ENCODE peak calls at places on chromosomes 13 and 19, in nine cellular contexts. One of them, this sample, is unnamed.
A peak's percentile ranks its signal among the peaks of the same experiment; 100 is the strongest.

GRCh38 chr19:51946602-51947001 is 19.3 kb downstream of the ZNF613 start:
- DNase-seq in heart left ventricle: no peak
- DNase-seq in right lobe of liver: no peak
- DNase-seq in ovary: no peak
- DNase-seq in adrenal gland: no peak
- DNase-seq in body of pancreas: no peak
- DNase-seq in sigmoid colon: no peak
- DNase-seq in GM12878: no peak
- DNase-seq in HCT116: no peak
- DNase-seq in this sample: no peak

GRCh38 chr13:28584873-28585317 is 74.0 kb upstream of the POMP start:
- DNase-seq in adrenal gland: no peak
- DNase-seq in ovary: no peak
- DNase-seq in GM12878: no peak
- DNase-seq in HCT116: no peak
- DNase-seq in body of pancreas: no peak
- DNase-seq in heart left ventricle: no peak
- DNase-seq in right lobe of liver: no peak
- DNase-seq in sigmoid colon: no peak
- DNase-seq in this sample: no peak

GRCh38 chr19:16457954-16458331 is 13.8 kb downstream of the EPS15L1 start:
- DNase-seq in heart left ventricle: no peak
- DNase-seq in HCT116: no peak
- DNase-seq in GM12878: no peak
- DNase-seq in right lobe of liver: no peak
- DNase-seq in body of pancreas: no peak
- DNase-seq in ovary: no peak
- DNase-seq in adrenal gland: no peak
- DNase-seq in sigmoid colon: no peak
- DNase-seq in this sample: no peak

GRCh38 chr13:40564342-40564997 is 102.0 kb downstream of the FOXO1 start:
- DNase-seq in body of pancreas: no peak
- DNase-seq in GM12878: peak; percentile 24
- DNase-seq in ovary: no peak
- DNase-seq in sigmoid colon: no peak
- DNase-seq in heart left ventricle: no peak
- DNase-seq in HCT116: no peak
- DNase-seq in right lobe of liver: no peak
- DNase-seq in adrenal gland: no peak
- DNase-seq in this sample: no peak

GRCh38 chr19:38642176-38642575 is 5.3 kb upstream of the ACTN4 start:
- DNase-seq in body of pancreas: no peak
- DNase-seq in HCT116: no peak
- DNase-seq in ovary: no peak
- DNase-seq in right lobe of liver: no peak
- DNase-seq in adrenal gland: no peak
- DNase-seq in heart left ventricle: no peak
- DNase-seq in GM12878: no peak
- DNase-seq in sigmoid colon: no peak
- DNase-seq in this sample: no peak

GRCh38 chr13:29065142-29065541 is 245.0 kb downstream of the MTUS2 start:
- DNase-seq in heart left ventricle: no peak
- DNase-seq in HCT116: no peak
- DNase-seq in sigmoid colon: no peak
- DNase-seq in adrenal gland: no peak
- DNase-seq in GM12878: peak; percentile 27
- DNase-seq in ovary: no peak
- DNase-seq in body of pancreas: no peak
- DNase-seq in right lobe of liver: no peak
- DNase-seq in this sample: no peak

GRCh38 chr13:98335721-98336120 is 158.7 kb upstream of the RNF113B start:
- DNase-seq in sigmoid colon: no peak
- DNase-seq in right lobe of liver: no peak
- DNase-seq in GM12878: no peak
- DNase-seq in HCT116: no peak
- DNase-seq in body of pancreas: no peak
- DNase-seq in heart left ventricle: no peak
- DNase-seq in ovary: no peak
- DNase-seq in adrenal gland: no peak
- DNase-seq in this sample: no peak

GRCh38 chr13:97249797-97250495 is 27.8 kb downstream of the MBNL2 start:
- DNase-seq in sigmoid colon: no peak
- DNase-seq in GM12878: no peak
- DNase-seq in body of pancreas: no peak
- DNase-seq in adrenal gland: no peak
- DNase-seq in HCT116: no peak
- DNase-seq in right lobe of liver: no peak
- DNase-seq in heart left ventricle: no peak
- DNase-seq in ovary: no peak
- DNase-seq in this sample: no peak

GRCh38 chr19:17468302-17469091 is 1.8 kb upstream of the SLC27A1 start:
- DNase-seq in HCT116: no peak
- DNase-seq in adrenal gland: peak; percentile 94
- DNase-seq in right lobe of liver: no peak
- DNase-seq in heart left ventricle: peak; percentile 84
- DNase-seq in ovary: peak; percentile 68
- DNase-seq in sigmoid colon: peak; percentile 91
- DNase-seq in body of pancreas: peak; percentile 41
- DNase-seq in GM12878: no peak
- DNase-seq in this sample: no peak

GRCh38 chr19:17471410-17472125 is 1.2 kb downstream of the SLC27A1 start:
- DNase-seq in heart left ventricle: no peak
- DNase-seq in body of pancreas: no peak
- DNase-seq in ovary: no peak
- DNase-seq in right lobe of liver: no peak
- DNase-seq in sigmoid colon: no peak
- DNase-seq in HCT116: no peak
- DNase-seq in adrenal gland: no peak
- DNase-seq in GM12878: no peak
- DNase-seq in this sample: no peak

GRCh38 chr19:17469371-17470203 is 737 bp upstream of the SLC27A1 start:
- DNase-seq in GM12878: peak; percentile 86
- DNase-seq in HCT116: peak; percentile 96
- DNase-seq in adrenal gland: peak; percentile 98
- DNase-seq in body of pancreas: peak; percentile 97
- DNase-seq in ovary: peak; percentile 99
- DNase-seq in sigmoid colon: peak; percentile 99
- DNase-seq in right lobe of liver: peak; percentile 97
- DNase-seq in heart left ventricle: peak; percentile 94
- DNase-seq in this sample: peak; percentile 79

GRCh38 chr19:17469092-17469370 is 1.3 kb upstream of the SLC27A1 start:
- DNase-seq in GM12878: no peak
- DNase-seq in heart left ventricle: no peak
- DNase-seq in adrenal gland: no peak
- DNase-seq in ovary: no peak
- DNase-seq in HCT116: no peak
- DNase-seq in sigmoid colon: no peak
- DNase-seq in right lobe of liver: no peak
- DNase-seq in body of pancreas: no peak
- DNase-seq in this sample: no peak

GRCh38 chr19:17470204-17470841 is at the start of gene SLC27A1:
- DNase-seq in GM12878: peak; percentile 86
- DNase-seq in heart left ventricle: peak; percentile 98
- DNase-seq in adrenal gland: peak; percentile 99
- DNase-seq in right lobe of liver: peak; percentile 99
- DNase-seq in body of pancreas: peak; percentile 97
- DNase-seq in ovary: peak; percentile 99
- DNase-seq in HCT116: peak; percentile 98
- DNase-seq in sigmoid colon: peak; percentile 100
- DNase-seq in this sample: peak; percentile 91
- TF ChIP-seq POLR2A in GM12878: peak; percentile 73
- TF ChIP-seq POLR2A in heart left ventricle: peak; percentile 33
- TF ChIP-seq POLR2A in adrenal gland: no peak
- TF ChIP-seq POLR2A in right lobe of liver: no peak
- TF ChIP-seq POLR2A in body of pancreas: peak; percentile 67
- TF ChIP-seq POLR2A in ovary: peak; percentile 44
- TF ChIP-seq POLR2A in HCT116: no peak
- TF ChIP-seq POLR2A in sigmoid colon: no peak
- TF ChIP-seq POLR2A in this sample: no peak

GRCh38 chr19:12866416-12867119 is 14.7 kb downstream of the DNASE2 start:
- DNase-seq in heart left ventricle: no peak
- DNase-seq in sigmoid colon: no peak
- DNase-seq in HCT116: no peak
- DNase-seq in right lobe of liver: no peak
- DNase-seq in ovary: no peak
- DNase-seq in body of pancreas: no peak
- DNase-seq in adrenal gland: no peak
- DNase-seq in GM12878: no peak
- DNase-seq in this sample: no peak

GRCh38 chr19:12864721-12865715 is 16.2 kb downstream of the DNASE2 start:
- DNase-seq in right lobe of liver: peak; percentile 69
- DNase-seq in HCT116: no peak
- DNase-seq in ovary: no peak
- DNase-seq in GM12878: no peak
- DNase-seq in sigmoid colon: no peak
- DNase-seq in heart left ventricle: no peak
- DNase-seq in adrenal gland: no peak
- DNase-seq in body of pancreas: peak; percentile 61
- DNase-seq in this sample: no peak

GRCh38 chr19:12865746-12866415 is 15.4 kb downstream of the DNASE2 start:
- DNase-seq in heart left ventricle: no peak
- DNase-seq in adrenal gland: no peak
- DNase-seq in body of pancreas: no peak
- DNase-seq in ovary: no peak
- DNase-seq in sigmoid colon: no peak
- DNase-seq in HCT116: no peak
- DNase-seq in right lobe of liver: no peak
- DNase-seq in GM12878: no peak
- DNase-seq in this sample: no peak

GRCh38 chr19:12868540-12869112 is 12.6 kb downstream of the DNASE2 start:
- DNase-seq in heart left ventricle: no peak
- DNase-seq in right lobe of liver: no peak
- DNase-seq in adrenal gland: no peak
- DNase-seq in sigmoid colon: no peak
- DNase-seq in body of pancreas: no peak
- DNase-seq in GM12878: no peak
- DNase-seq in HCT116: no peak
- DNase-seq in ovary: no peak
- DNase-seq in this sample: no peak

GRCh38 chr19:12867120-12868099 is 13.8 kb downstream of the DNASE2 start:
- DNase-seq in right lobe of liver: peak; percentile 62
- DNase-seq in GM12878: peak; percentile 31
- DNase-seq in HCT116: no peak
- DNase-seq in adrenal gland: no peak
- DNase-seq in heart left ventricle: peak; percentile 53
- DNase-seq in body of pancreas: peak; percentile 67
- DNase-seq in sigmoid colon: no peak
- DNase-seq in ovary: peak; percentile 75
- DNase-seq in this sample: peak; percentile 67
- TF ChIP-seq POLR2A in right lobe of liver: no peak
- TF ChIP-seq POLR2A in GM12878: peak; percentile 45
- TF ChIP-seq POLR2A in HCT116: no peak
- TF ChIP-seq POLR2A in adrenal gland: no peak
- TF ChIP-seq POLR2A in heart left ventricle: no peak
- TF ChIP-seq POLR2A in body of pancreas: no peak
- TF ChIP-seq POLR2A in sigmoid colon: no peak
- TF ChIP-seq POLR2A in ovary: no peak
- TF ChIP-seq POLR2A in this sample: no peak

GRCh38 chr19:44689290-44690130 is 9.4 kb upstream of the CEACAM16 start:
- DNase-seq in heart left ventricle: peak; percentile 78
- DNase-seq in sigmoid colon: peak; percentile 77
- DNase-seq in ovary: peak; percentile 78
- DNase-seq in adrenal gland: peak; percentile 88
- DNase-seq in body of pancreas: peak; percentile 84
- DNase-seq in GM12878: no peak
- DNase-seq in right lobe of liver: peak; percentile 78
- DNase-seq in HCT116: peak; percentile 50
- DNase-seq in this sample: peak; percentile 46

GRCh38 chr19:44694184-44694579 is 4.8 kb upstream of the CEACAM16 start:
- DNase-seq in adrenal gland: no peak
- DNase-seq in sigmoid colon: no peak
- DNase-seq in ovary: no peak
- DNase-seq in HCT116: no peak
- DNase-seq in right lobe of liver: no peak
- DNase-seq in body of pancreas: no peak
- DNase-seq in GM12878: no peak
- DNase-seq in heart left ventricle: no peak
- DNase-seq in this sample: no peak

GRCh38 chr19:44690131-44690440 is 8.9 kb upstream of the CEACAM16 start:
- DNase-seq in heart left ventricle: no peak
- DNase-seq in right lobe of liver: no peak
- DNase-seq in body of pancreas: no peak
- DNase-seq in HCT116: no peak
- DNase-seq in adrenal gland: no peak
- DNase-seq in GM12878: no peak
- DNase-seq in sigmoid colon: no peak
- DNase-seq in ovary: no peak
- DNase-seq in this sample: no peak

GRCh38 chr19:44687898-44688297 is 11.1 kb upstream of the CEACAM16 start:
- DNase-seq in heart left ventricle: no peak
- DNase-seq in GM12878: no peak
- DNase-seq in body of pancreas: no peak
- DNase-seq in right lobe of liver: peak; percentile 15
- DNase-seq in HCT116: no peak
- DNase-seq in sigmoid colon: no peak
- DNase-seq in adrenal gland: no peak
- DNase-seq in ovary: no peak
- DNase-seq in this sample: no peak

GRCh38 chr19:44692379-44692721 is 6.6 kb upstream of the CEACAM16 start:
- DNase-seq in body of pancreas: no peak
- DNase-seq in sigmoid colon: no peak
- DNase-seq in heart left ventricle: no peak
- DNase-seq in right lobe of liver: no peak
- DNase-seq in adrenal gland: no peak
- DNase-seq in HCT116: no peak
- DNase-seq in ovary: no peak
- DNase-seq in GM12878: no peak
- DNase-seq in this sample: no peak
- TF ChIP-seq POLR2A in body of pancreas: no peak
- TF ChIP-seq POLR2A in sigmoid colon: no peak
- TF ChIP-seq POLR2A in heart left ventricle: no peak
- TF ChIP-seq POLR2A in right lobe of liver: no peak
- TF ChIP-seq POLR2A in adrenal gland: no peak
- TF ChIP-seq POLR2A in HCT116: no peak
- TF ChIP-seq POLR2A in ovary: no peak
- TF ChIP-seq POLR2A in GM12878: no peak
- TF ChIP-seq POLR2A in this sample: no peak

DNA sequence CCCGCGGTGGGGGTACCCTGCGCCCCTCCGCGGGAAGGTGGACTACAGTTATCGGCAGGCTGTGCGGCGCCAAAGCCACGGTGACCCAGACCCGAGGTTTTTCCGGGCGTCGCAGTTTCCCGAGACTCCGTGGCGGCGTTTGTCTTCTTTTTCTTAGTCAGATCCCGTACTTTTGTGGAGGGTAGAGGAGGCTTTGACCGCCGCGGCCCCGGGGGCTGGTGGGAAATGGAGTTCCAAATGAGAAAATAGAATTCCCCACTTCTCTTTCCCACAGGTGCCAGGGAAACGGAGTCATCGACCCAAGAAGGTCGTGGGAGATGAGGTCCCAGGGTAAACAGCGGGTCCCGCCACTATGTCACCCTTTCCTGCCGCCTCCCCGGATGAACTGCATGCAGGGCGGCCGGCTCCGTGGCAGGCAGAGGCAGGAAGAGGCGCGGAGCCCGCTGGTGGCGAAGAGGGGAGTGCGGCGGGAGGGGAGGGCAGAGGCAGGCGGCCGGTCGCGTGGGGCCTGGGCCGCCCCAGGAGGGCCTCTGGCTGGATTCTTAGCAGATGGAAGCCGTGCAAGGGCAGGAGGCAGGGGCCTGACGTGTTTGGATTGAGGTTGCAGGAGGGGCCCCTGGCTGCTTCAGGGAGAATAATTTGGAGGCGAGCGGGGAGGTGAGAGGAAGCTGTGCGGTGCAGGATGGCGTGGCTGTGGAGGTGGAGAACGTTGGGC is 11.5 kb downstream of the CYTH2 start:
- DNase-seq in sigmoid colon: no peak
- DNase-seq in heart left ventricle: peak; percentile 64
- DNase-seq in body of pancreas: no peak
- DNase-seq in ovary: peak; percentile 60
- DNase-seq in HCT116: no peak
- DNase-seq in adrenal gland: no peak
- DNase-seq in GM12878: no peak
- DNase-seq in right lobe of liver: no peak
- DNase-seq in this sample: no peak
- TF ChIP-seq POLR2A in sigmoid colon: no peak
- TF ChIP-seq POLR2A in heart left ventricle: no peak
- TF ChIP-seq POLR2A in body of pancreas: peak; percentile 32
- TF ChIP-seq POLR2A in ovary: no peak
- TF ChIP-seq POLR2A in HCT116: no peak
- TF ChIP-seq POLR2A in adrenal gland: no peak
- TF ChIP-seq POLR2A in GM12878: peak; percentile 46
- TF ChIP-seq POLR2A in right lobe of liver: no peak
- TF ChIP-seq POLR2A in this sample: no peak